ENCODE peak calls at places on chromosomes 7 and 10, in ten cellular contexts. One of them, this sample, is unnamed.

GRCh38 chr10:5547684-5547933 is 22.8 kb downstream of the CALML3 start:
- DNase-seq in PC-9: no peak
- DNase-seq in HFF-Myc: no peak
- DNase-seq in DND-41: no peak
- DNase-seq in heart right ventricle: no peak
- DNase-seq in HepG2: no peak
- DNase-seq in epithelial cell of esophagus: no peak
- DNase-seq in AG10803: no peak
- DNase-seq in esophagus squamous epithelium: no peak
- DNase-seq in fibroblast of mammary gland: no peak
- DNase-seq in this sample: no peak

GRCh38 chr10:11212285-11212684 is 194.6 kb downstream of the CELF2 start:
- DNase-seq in PC-9: no peak
- DNase-seq in HFF-Myc: no peak
- DNase-seq in DND-41: no peak
- DNase-seq in heart right ventricle: no peak
- DNase-seq in HepG2: no peak
- DNase-seq in epithelial cell of esophagus: no peak
- DNase-seq in AG10803: no peak
- DNase-seq in esophagus squamous epithelium: no peak
- DNase-seq in fibroblast of mammary gland: no peak
- DNase-seq in this sample: no peak

GRCh38 chr7:69564454-69565417 is 33.5 kb upstream of the AUTS2 start:
- DNase-seq in PC-9: no peak
- DNase-seq in HFF-Myc: peak; percentile 5
- DNase-seq in DND-41: peak; percentile 22
- DNase-seq in heart right ventricle: peak; percentile 26
- DNase-seq in HepG2: peak; percentile 2
- DNase-seq in epithelial cell of esophagus: no peak
- DNase-seq in AG10803: peak; percentile 81
- DNase-seq in esophagus squamous epithelium: no peak
- DNase-seq in fibroblast of mammary gland: peak; percentile 81
- DNase-seq in this sample: peak; percentile 2

GRCh38 chr10:130487562-130487961 is 351.4 kb downstream of the GLRX3 start:
- DNase-seq in PC-9: no peak
- DNase-seq in HFF-Myc: no peak
- DNase-seq in DND-41: no peak
- DNase-seq in heart right ventricle: no peak
- DNase-seq in HepG2: no peak
- DNase-seq in epithelial cell of esophagus: no peak
- DNase-seq in AG10803: no peak
- DNase-seq in esophagus squamous epithelium: no peak
- DNase-seq in fibroblast of mammary gland: no peak
- DNase-seq in this sample: no peak

GRCh38 chr7:27247452-27248426 is 5.1 kb downstream of the EVX1 start:
- DNase-seq in PC-9: no peak
- DNase-seq in HFF-Myc: no peak
- DNase-seq in DND-41: no peak
- DNase-seq in heart right ventricle: no peak
- DNase-seq in HepG2: no peak
- DNase-seq in epithelial cell of esophagus: no peak
- DNase-seq in AG10803: no peak
- DNase-seq in esophagus squamous epithelium: no peak
- DNase-seq in fibroblast of mammary gland: no peak
- DNase-seq in this sample: no peak

GRCh38 chr10:46555366-46555712 is 1.1 kb downstream of the GPRIN2 start:
- DNase-seq in PC-9: no peak
- DNase-seq in HFF-Myc: no peak
- DNase-seq in DND-41: peak; percentile 4
- DNase-seq in heart right ventricle: no peak
- DNase-seq in HepG2: no peak
- DNase-seq in epithelial cell of esophagus: no peak
- DNase-seq in AG10803: no peak
- DNase-seq in esophagus squamous epithelium: no peak
- DNase-seq in fibroblast of mammary gland: no peak
- DNase-seq in this sample: no peak

GRCh38 chr7:1229956-1230355 is 2.7 kb upstream of the UNCX start:
- DNase-seq in PC-9: no peak
- DNase-seq in HFF-Myc: no peak
- DNase-seq in DND-41: no peak
- DNase-seq in heart right ventricle: no peak
- DNase-seq in HepG2: no peak
- DNase-seq in epithelial cell of esophagus: no peak
- DNase-seq in AG10803: no peak
- DNase-seq in esophagus squamous epithelium: no peak
- DNase-seq in fibroblast of mammary gland: no peak
- DNase-seq in this sample: no peak

GRCh38 chr7:86833360-86833759 is 189.7 kb downstream of the GRM3 start:
- DNase-seq in PC-9: no peak
- DNase-seq in HFF-Myc: no peak
- DNase-seq in DND-41: no peak
- DNase-seq in heart right ventricle: no peak
- DNase-seq in HepG2: no peak
- DNase-seq in epithelial cell of esophagus: no peak
- DNase-seq in AG10803: no peak
- DNase-seq in esophagus squamous epithelium: no peak
- DNase-seq in fibroblast of mammary gland: no peak
- DNase-seq in this sample: no peak

GRCh38 chr7:85074016-85074415 is 112.8 kb downstream of the SEMA3D start:
- DNase-seq in PC-9: no peak
- DNase-seq in HFF-Myc: no peak
- DNase-seq in DND-41: no peak
- DNase-seq in heart right ventricle: no peak
- DNase-seq in HepG2: no peak
- DNase-seq in epithelial cell of esophagus: no peak
- DNase-seq in AG10803: no peak
- DNase-seq in esophagus squamous epithelium: no peak
- DNase-seq in fibroblast of mammary gland: no peak
- DNase-seq in this sample: no peak

GRCh38 chr10:99982728-99983127 is 27.0 kb downstream of the DNMBP start:
- DNase-seq in PC-9: no peak
- DNase-seq in HFF-Myc: no peak
- DNase-seq in DND-41: no peak
- DNase-seq in heart right ventricle: no peak
- DNase-seq in HepG2: no peak
- DNase-seq in epithelial cell of esophagus: no peak
- DNase-seq in AG10803: no peak
- DNase-seq in esophagus squamous epithelium: no peak
- DNase-seq in fibroblast of mammary gland: no peak
- DNase-seq in this sample: no peak

GRCh38 chr10:33968983-33969382 is 634.5 kb upstream of the NRP1 start:
- DNase-seq in PC-9: no peak
- DNase-seq in HFF-Myc: no peak
- DNase-seq in DND-41: no peak
- DNase-seq in heart right ventricle: no peak
- DNase-seq in HepG2: no peak
- DNase-seq in epithelial cell of esophagus: no peak
- DNase-seq in AG10803: no peak
- DNase-seq in esophagus squamous epithelium: no peak
- DNase-seq in fibroblast of mammary gland: no peak
- DNase-seq in this sample: no peak

GRCh38 chr10:3691482-3691881 is 93.5 kb downstream of the KLF6 start:
- DNase-seq in PC-9: no peak
- DNase-seq in HFF-Myc: no peak
- DNase-seq in DND-41: no peak
- DNase-seq in heart right ventricle: no peak
- DNase-seq in HepG2: no peak
- DNase-seq in epithelial cell of esophagus: no peak
- DNase-seq in AG10803: no peak
- DNase-seq in esophagus squamous epithelium: no peak
- DNase-seq in fibroblast of mammary gland: no peak
- DNase-seq in this sample: no peak

GRCh38 chr7:115300228-115300870 is 378.5 kb downstream of the MDFIC start:
- DNase-seq in PC-9: no peak
- DNase-seq in HFF-Myc: peak; percentile 72
- DNase-seq in DND-41: no peak
- DNase-seq in heart right ventricle: no peak
- DNase-seq in HepG2: no peak
- DNase-seq in epithelial cell of esophagus: peak; percentile 52
- DNase-seq in AG10803: peak; percentile 79
- DNase-seq in esophagus squamous epithelium: no peak
- DNase-seq in fibroblast of mammary gland: peak; percentile 67
- DNase-seq in this sample: no peak

GRCh38 chr10:128062837-128063563 is 63.2 kb downstream of the MKI67 start:
- DNase-seq in PC-9: no peak
- DNase-seq in HFF-Myc: no peak
- DNase-seq in DND-41: peak; percentile 87
- DNase-seq in heart right ventricle: peak; percentile 55
- DNase-seq in HepG2: no peak
- DNase-seq in epithelial cell of esophagus: no peak
- DNase-seq in AG10803: no peak
- DNase-seq in esophagus squamous epithelium: no peak
- DNase-seq in fibroblast of mammary gland: no peak
- DNase-seq in this sample: no peak
- H3K4me3 ChIP-seq in PC-9: no peak overlapping the region
- H3K4me3 ChIP-seq in HFF-Myc: no peak overlapping the region
- H3K4me3 ChIP-seq in DND-41: no peak overlapping the region
- H3K4me3 ChIP-seq in heart right ventricle: peak overlapping the region; percentile 10
- H3K4me3 ChIP-seq in HepG2: no peak overlapping the region
- H3K4me3 ChIP-seq in epithelial cell of esophagus: no peak overlapping the region
- H3K4me3 ChIP-seq in AG10803: no peak overlapping the region
- H3K4me3 ChIP-seq in esophagus squamous epithelium: no peak overlapping the region
- H3K4me3 ChIP-seq in fibroblast of mammary gland: no peak overlapping the region
- H3K4me3 ChIP-seq in this sample: no peak overlapping the region

GRCh38 chr10:69934768-69935167 is 117.9 kb upstream of the MACROH2A2 start:
- DNase-seq in PC-9: no peak
- DNase-seq in HFF-Myc: no peak
- DNase-seq in DND-41: no peak
- DNase-seq in heart right ventricle: no peak
- DNase-seq in HepG2: no peak
- DNase-seq in epithelial cell of esophagus: no peak
- DNase-seq in AG10803: no peak
- DNase-seq in esophagus squamous epithelium: no peak
- DNase-seq in fibroblast of mammary gland: no peak
- DNase-seq in this sample: no peak
- TF ChIP-seq CTCF in PC-9: no peak
- TF ChIP-seq CTCF in HFF-Myc: peak; percentile 4
- TF ChIP-seq CTCF in DND-41: peak; percentile 34
- TF ChIP-seq CTCF in heart right ventricle: no peak
- TF ChIP-seq CTCF in HepG2: peak; percentile 12
- TF ChIP-seq CTCF in epithelial cell of esophagus: no peak
- TF ChIP-seq CTCF in AG10803: peak; percentile 19
- TF ChIP-seq CTCF in esophagus squamous epithelium: no peak
- TF ChIP-seq CTCF in fibroblast of mammary gland: no peak
- TF ChIP-seq CTCF in this sample: peak; percentile 16

GRCh38 chr7:47483604-47484273 is 98.2 kb downstream of the TNS3 start:
- DNase-seq in PC-9: no peak
- DNase-seq in HFF-Myc: no peak
- DNase-seq in DND-41: no peak
- DNase-seq in heart right ventricle: no peak
- DNase-seq in HepG2: peak; percentile 36
- DNase-seq in epithelial cell of esophagus: no peak
- DNase-seq in AG10803: peak; percentile 36
- DNase-seq in esophagus squamous epithelium: no peak
- DNase-seq in fibroblast of mammary gland: peak; percentile 49
- DNase-seq in this sample: no peak

GRCh38 chr7:47480576-47481538 is 101.1 kb downstream of the TNS3 start:
- DNase-seq in PC-9: no peak
- DNase-seq in HFF-Myc: no peak
- DNase-seq in DND-41: no peak
- DNase-seq in heart right ventricle: no peak
- DNase-seq in HepG2: no peak
- DNase-seq in epithelial cell of esophagus: no peak
- DNase-seq in AG10803: no peak
- DNase-seq in esophagus squamous epithelium: no peak
- DNase-seq in fibroblast of mammary gland: no peak
- DNase-seq in this sample: peak; percentile 35

GRCh38 chr7:47482013-47482761 is 99.7 kb downstream of the TNS3 start:
- DNase-seq in PC-9: peak; percentile 99
- DNase-seq in HFF-Myc: peak; percentile 82
- DNase-seq in DND-41: no peak
- DNase-seq in heart right ventricle: peak; percentile 70
- DNase-seq in HepG2: no peak
- DNase-seq in epithelial cell of esophagus: peak; percentile 81
- DNase-seq in AG10803: peak; percentile 93
- DNase-seq in esophagus squamous epithelium: no peak
- DNase-seq in fibroblast of mammary gland: peak; percentile 96
- DNase-seq in this sample: no peak

GRCh38 chr7:47479821-47480575 is 101.9 kb downstream of the TNS3 start:
- DNase-seq in PC-9: no peak
- DNase-seq in HFF-Myc: no peak
- DNase-seq in DND-41: no peak
- DNase-seq in heart right ventricle: no peak
- DNase-seq in HepG2: no peak
- DNase-seq in epithelial cell of esophagus: no peak
- DNase-seq in AG10803: no peak
- DNase-seq in esophagus squamous epithelium: no peak
- DNase-seq in fibroblast of mammary gland: no peak
- DNase-seq in this sample: no peak

GRCh38 chr7:47481656-47482012 is 100.3 kb downstream of the TNS3 start:
- DNase-seq in PC-9: no peak
- DNase-seq in HFF-Myc: no peak
- DNase-seq in DND-41: no peak
- DNase-seq in heart right ventricle: no peak
- DNase-seq in HepG2: no peak
- DNase-seq in epithelial cell of esophagus: no peak
- DNase-seq in AG10803: no peak
- DNase-seq in esophagus squamous epithelium: no peak
- DNase-seq in fibroblast of mammary gland: no peak
- DNase-seq in this sample: no peak
- H3K4me3 ChIP-seq in PC-9: peak overlapping the region; percentile 15
- H3K4me3 ChIP-seq in HFF-Myc: peak overlapping the region; percentile 1
- H3K4me3 ChIP-seq in DND-41: no peak overlapping the region
- H3K4me3 ChIP-seq in heart right ventricle: no peak overlapping the region
- H3K4me3 ChIP-seq in HepG2: no peak overlapping the region
- H3K4me3 ChIP-seq in epithelial cell of esophagus: no peak overlapping the region
- H3K4me3 ChIP-seq in AG10803: no peak overlapping the region
- H3K4me3 ChIP-seq in esophagus squamous epithelium: no peak overlapping the region
- H3K4me3 ChIP-seq in fibroblast of mammary gland: no peak overlapping the region
- H3K4me3 ChIP-seq in this sample: no peak overlapping the region

DNA sequence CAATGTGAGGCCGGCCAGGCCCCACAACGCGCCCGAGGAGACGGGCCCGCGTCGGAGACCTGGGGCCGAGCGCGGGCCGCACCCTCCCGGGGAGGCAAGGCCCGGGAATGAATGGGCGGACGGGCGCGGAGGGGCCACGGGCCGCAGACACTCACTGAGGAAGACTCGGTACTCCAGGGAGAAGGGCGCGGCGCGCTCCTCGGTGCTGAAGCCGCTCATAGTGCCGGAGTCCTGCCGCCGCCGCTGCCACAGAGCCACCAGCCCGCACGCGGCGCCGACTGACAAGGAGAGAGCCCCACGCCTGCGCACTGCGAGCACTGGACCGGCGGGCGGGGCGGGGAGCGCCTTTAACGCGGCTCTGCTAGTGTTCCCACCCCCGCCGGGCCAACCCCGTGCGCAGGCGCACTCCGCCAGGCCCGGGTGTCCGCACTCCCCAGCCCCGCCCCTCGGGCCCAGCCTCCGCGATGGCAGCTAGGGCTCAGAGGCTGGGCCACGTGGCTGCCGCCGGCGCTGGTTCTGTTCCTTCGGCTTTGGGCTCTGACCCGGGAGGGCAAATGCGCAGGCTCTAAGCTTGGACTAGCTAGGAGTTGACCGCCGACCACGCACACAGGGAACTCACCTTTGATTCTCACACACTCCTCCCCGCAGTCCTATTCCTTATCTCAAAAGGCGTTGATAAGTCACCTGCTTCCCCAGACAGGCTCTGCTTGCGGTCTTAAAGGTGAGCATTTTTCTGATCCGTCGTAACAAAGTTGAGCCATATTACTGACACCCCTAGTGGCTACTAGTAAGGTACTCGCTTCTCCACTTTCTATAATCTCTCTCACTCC is at the start of gene PPA1:
- DNase-seq in PC-9: peak; percentile 91
- DNase-seq in HFF-Myc: peak; percentile 66
- DNase-seq in DND-41: peak; percentile 98
- DNase-seq in heart right ventricle: peak; percentile 97
- DNase-seq in HepG2: peak; percentile 92
- DNase-seq in epithelial cell of esophagus: peak; percentile 97
- DNase-seq in AG10803: peak; percentile 92
- DNase-seq in esophagus squamous epithelium: peak; percentile 85
- DNase-seq in fibroblast of mammary gland: peak; percentile 91
- DNase-seq in this sample: peak; percentile 89
- TF ChIP-seq CTCF in PC-9: peak; percentile 52
- TF ChIP-seq CTCF in HFF-Myc: peak; percentile 16
- TF ChIP-seq CTCF in DND-41: peak; percentile 35
- TF ChIP-seq CTCF in heart right ventricle: no peak
- TF ChIP-seq CTCF in HepG2: peak; percentile 38
- TF ChIP-seq CTCF in epithelial cell of esophagus: no peak
- TF ChIP-seq CTCF in AG10803: peak; percentile 34
- TF ChIP-seq CTCF in esophagus squamous epithelium: peak; percentile 23
- TF ChIP-seq CTCF in fibroblast of mammary gland: no peak
- TF ChIP-seq CTCF in this sample: peak; percentile 37